ENCODE peak calls at places on chromosomes 12 and 14, in five cellular contexts. Z is fibroblast of pulmonary artery; P is activated T-cell treated with anti-CD3 and anti-CD28 coated beads for 24 hours; I is amniotic epithelial cell; A is activated T-helper 1 cell treated with anti-CD3 and anti-CD28 coated beads, Interleukin-12 subunit alpha, Interleukin-12 subunit beta, Interleukin-2, Interleukin-4 antibody, amounts not matched to agents 30 ng/mL and 10 ng/mL and 1 ng/mL, durations not matched to agents 14 hours and 24 hours and 36 hours. D is an unnamed sample.

GRCh38 chr12:106642991-106643390 is 60.2 kb downstream of the RFX4 start:
- DNase-seq in Z (no peak), P (no peak), I (no peak), A (no peak), D (no peak)

GRCh38 chr14:64541261-64541970 is 875 bp downstream of the HSPA2 start:
- DNase-seq in Z (no peak), P (no peak), I (peak; percentile 62), A (peak; percentile 8), D (peak; percentile 18)

GRCh38 chr14:101736071-101736470 is 25.4 kb upstream of the PPP2R5C start:
- DNase-seq in Z (no peak), P (no peak), I (no peak), A (no peak), D (no peak)

GRCh38 chr12:79514730-79515525 is 175.8 kb downstream of the PAWR start:
- DNase-seq in Z (peak; percentile 54), P (no peak), I (peak; percentile 28), A (no peak), D (no peak)

GRCh38 chr14:23114669-23115491 is 4.2 kb downstream of the CEBPE start:
- DNase-seq in Z (peak; percentile 94), P (no peak), I (peak; percentile 98), A (no peak), D (no peak)

GRCh38 chr14:64860039-64860438 is 19.7 kb downstream of the SPTB start:
- DNase-seq in Z (no peak), P (no peak), I (no peak), A (no peak), D (no peak)

GRCh38 chr14:72518809-72519377 is 375.0 kb downstream of the DPF3 start:
- DNase-seq in Z (no peak), P (peak; percentile 39), I (peak; percentile 45), A (peak; percentile 51), D (peak; percentile 53)

GRCh38 chr14:102565331-102565887 is 27.0 kb upstream of the RCOR1 start:
- DNase-seq in Z (no peak), P (no peak), I (no peak), A (no peak), D (no peak)

GRCh38 chr12:65014504-65015271 is 106.4 kb downstream of the WIF1 start:
- DNase-seq in Z (no peak), P (no peak), I (no peak), A (no peak), D (no peak)

GRCh38 chr12:124916370-124917134 is 2.1 kb upstream of the UBC start:
- DNase-seq in Z (peak; percentile 92), P (no peak), I (peak; percentile 84), A (no peak), D (peak; percentile 33)